ENCODE peak calls at places on chromosome 18, in eight cellular contexts. A is Peyer's patch; F is retinal pigment epithelial cell; K is CD8-positive, alpha-beta T cell; I is CD4-positive, alpha-beta T cell; L is thyroid gland; C is astrocyte of the spinal cord; D is mesothelial cell of epicardium. T is an unnamed sample.

GRCh38 chr18:23191952-23192662 is 56.8 kb downstream of the CABLES1 start:
- DNase-seq in A (peak; percentile 55), F (peak; percentile 61), K (no peak), I (no peak), L (peak; percentile 73), C (peak; percentile 85), D (no peak), T (no peak)

GRCh38 chr18:44848931-44849330 is 168.2 kb downstream of the SETBP1 start:
- DNase-seq in A (no peak), F (no peak), K (no peak), I (no peak), L (no peak), C (no peak), D (no peak), T (no peak)

GRCh38 chr18:22510697-22511096 is 93.0 kb upstream of the CTAGE1 start:
- DNase-seq in A (no peak), F (no peak), K (no peak), I (no peak), L (no peak), C (no peak), D (no peak), T (no peak)

GRCh38 chr18:7038330-7038846 is 79.2 kb downstream of the LAMA1 start:
- DNase-seq in A (peak; percentile 76), F (peak; percentile 78), K (no peak), I (no peak), L (peak; percentile 91), C (peak; percentile 88), D (peak; percentile 62), T (no peak)

GRCh38 chr18:2955966-2956521 is 56.9 kb downstream of the LPIN2 start:
- DNase-seq in A (no peak), F (no peak), K (no peak), I (peak; percentile 38), L (no peak), C (no peak), D (no peak), T (no peak)

GRCh38 chr18:63016270-63016669 is 300.9 kb downstream of the PHLPP1 start:
- DNase-seq in A (peak; percentile 80), F (no peak), K (peak; percentile 56), I (peak; percentile 40), L (peak; percentile 52), C (peak; percentile 56), D (no peak), T (no peak)

GRCh38 chr18:59612461-59612860 is 84.8 kb downstream of the CCBE1 start:
- DNase-seq in A (no peak), F (no peak), K (no peak), I (no peak), L (no peak), C (peak; percentile 66), D (no peak), T (no peak)

GRCh38 chr18:56982756-56983155 is 164.1 kb upstream of the BOD1L2 start:
- DNase-seq in A (no peak), F (no peak), K (no peak), I (no peak), L (no peak), C (no peak), D (no peak), T (no peak)

GRCh38 chr18:28905509-28905908 is 728.6 kb upstream of the CDH2 start:
- DNase-seq in A (no peak), F (no peak), K (no peak), I (no peak), L (no peak), C (peak; percentile 35), D (no peak), T (no peak)

GRCh38 chr18:49959176-49959575 is 145.8 kb upstream of the ACAA2 start:
- DNase-seq in A (no peak), F (no peak), K (no peak), I (no peak), L (no peak), C (no peak), D (no peak), T (no peak)

GRCh38 chr18:57797209-57797651 is 5.9 kb downstream of the ATP8B1 start:
- DNase-seq in A (peak; percentile 84), F (no peak), K (no peak), I (no peak), L (peak; percentile 69), C (no peak), D (no peak), T (no peak)

GRCh38 chr18:22223263-22223960 is 54.0 kb downstream of the GATA6 start:
- DNase-seq in A (peak; percentile 93), F (peak; percentile 77), K (no peak), I (no peak), L (peak; percentile 99), C (peak; percentile 89), D (peak; percentile 32), T (no peak)

GRCh38 chr18:2223394-2223793 is 347.9 kb downstream of the METTL4 start:
- DNase-seq in A (no peak), F (peak; percentile 34), K (no peak), I (no peak), L (no peak), C (peak; percentile 63), D (no peak), T (no peak)

GRCh38 chr18:60732146-60732545 is 359.6 kb upstream of the MC4R start:
- DNase-seq in A (no peak), F (no peak), K (no peak), I (no peak), L (no peak), C (no peak), D (no peak), T (no peak)

GRCh38 chr18:23876496-23876895 is 138.1 kb upstream of the TTC39C start:
- DNase-seq in A (no peak), F (no peak), K (no peak), I (no peak), L (no peak), C (no peak), D (no peak), T (no peak)

GRCh38 chr18:24544141-24544498 is 83.7 kb downstream of the HRH4 start:
- DNase-seq in A (no peak), F (no peak), K (no peak), I (no peak), L (peak; percentile 3), C (peak; percentile 5), D (no peak), T (no peak)

GRCh38 chr18:23814977-23815614 is 125.8 kb downstream of the LAMA3 start:
- DNase-seq in A (no peak), F (no peak), K (no peak), I (no peak), L (no peak), C (no peak), D (no peak), T (no peak)

GRCh38 chr18:58682429-58683069 is 11.3 kb downstream of the MALT1 start:
- DNase-seq in A (peak; percentile 85), F (peak; percentile 85), K (no peak), I (no peak), L (peak; percentile 94), C (peak; percentile 90), D (no peak), T (no peak)

GRCh38 chr18:3972291-3972985 is 482.7 kb downstream of the DLGAP1 start:
- DNase-seq in A (no peak), F (no peak), K (no peak), I (no peak), L (no peak), C (no peak), D (no peak), T (no peak)

GRCh38 chr18:3966246-3966984 is 488.7 kb downstream of the DLGAP1 start:
- DNase-seq in A (no peak), F (peak; percentile 36), K (no peak), I (no peak), L (no peak), C (no peak), D (no peak), T (no peak)

GRCh38 chr18:3966985-3967856 is 487.9 kb downstream of the DLGAP1 start:
- DNase-seq in A (no peak), F (peak; percentile 77), K (no peak), I (no peak), L (no peak), C (peak; percentile 49), D (no peak), T (no peak)

GRCh38 chr18:3973191-3973590 is 481.9 kb downstream of the DLGAP1 start:
- DNase-seq in A (no peak), F (no peak), K (no peak), I (no peak), L (no peak), C (no peak), D (no peak), T (no peak)

GRCh38 chr18:3970929-3971328 is 484.2 kb downstream of the DLGAP1 start:
- DNase-seq in A (no peak), F (no peak), K (no peak), I (no peak), L (no peak), C (no peak), D (no peak), T (no peak)
- TF ChIP-seq CTCF in A (no peak), F (peak; percentile 41), K (no peak), I (no peak), L (no peak), C (no peak), D (no peak), T (no peak)

DNA sequence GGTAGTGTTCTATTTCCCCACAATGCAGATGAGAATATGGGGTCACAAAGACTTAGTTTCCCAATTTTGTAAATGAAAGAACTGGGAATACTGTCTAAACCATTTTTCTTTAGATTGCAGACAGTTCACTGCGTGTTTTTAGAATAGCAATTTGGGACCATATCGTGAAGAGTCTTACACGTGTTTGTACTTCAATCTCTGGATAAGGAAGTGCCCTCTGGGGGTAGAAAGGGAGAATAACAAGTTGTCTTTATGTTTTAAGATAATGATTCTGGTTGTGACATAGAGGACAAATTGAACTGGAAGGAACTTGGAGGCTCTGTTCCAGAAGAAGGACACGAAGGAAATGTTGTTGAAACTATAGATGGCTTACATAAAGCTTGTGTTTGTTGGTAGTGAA is 457.7 kb downstream of the CBLN2 start:
- DNase-seq in A (no peak), F (peak; percentile 5), K (no peak), I (no peak), L (no peak), C (peak; percentile 50), D (no peak), T (no peak)
- TF ChIP-seq CTCF in A (no peak), F (peak; percentile 56), K (no peak), I (peak; percentile 30), L (peak; percentile 37), C (peak; percentile 52), D (peak; percentile 53), T (no peak)

GRCh38 chr18:78645216-78645615 is 334.4 kb upstream of the SALL3 start:
- DNase-seq in A (no peak), F (no peak), K (no peak), I (no peak), L (no peak), C (no peak), D (no peak), T (no peak)
- TF ChIP-seq CTCF in A (no peak), F (no peak), K (no peak), I (no peak), L (no peak), C (no peak), D (no peak), T (no peak)

DNA sequence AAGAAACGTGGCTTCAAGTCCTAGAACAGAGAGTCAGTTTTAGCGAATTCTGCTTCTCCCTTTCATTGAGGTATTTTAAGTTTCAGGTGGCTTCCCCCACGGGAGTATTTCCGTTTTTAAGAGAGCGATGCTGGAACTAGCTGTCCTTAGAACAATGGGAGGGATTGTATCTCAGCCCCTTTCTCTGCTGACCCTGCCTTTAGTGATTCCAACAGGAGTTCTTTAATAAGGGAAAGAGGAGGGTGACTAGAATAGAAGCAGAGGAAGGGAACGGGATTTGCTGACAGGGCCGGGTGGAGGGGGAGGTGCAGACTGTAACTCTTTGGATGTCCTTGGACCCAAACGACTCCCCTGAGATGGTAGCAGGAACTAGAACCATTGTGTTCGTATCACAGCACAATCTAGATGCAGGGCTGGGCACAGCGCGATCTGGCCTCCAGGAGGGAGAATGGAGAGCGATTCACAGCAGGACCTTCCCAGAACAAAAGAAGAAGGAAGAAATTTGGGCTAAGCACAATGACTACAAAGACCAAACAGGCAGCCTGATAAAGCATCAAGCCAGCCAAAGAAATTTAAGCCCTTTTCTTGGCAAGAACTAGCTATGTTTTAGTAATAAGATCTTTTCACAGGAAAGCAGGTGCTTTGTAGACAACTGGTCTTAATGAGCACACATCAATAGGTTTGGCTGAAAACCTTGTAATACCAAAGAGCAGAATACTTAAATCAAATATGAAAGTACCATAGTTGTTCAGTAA is 15.8 kb upstream of the RTTN start:
- DNase-seq in A (no peak), F (peak; percentile 66), K (no peak), I (no peak), L (no peak), C (no peak), D (no peak), T (no peak)
- TF ChIP-seq CTCF in A (no peak), F (peak; percentile 17), K (no peak), I (no peak), L (no peak), C (no peak), D (no peak), T (no peak)